ENCODE peak calls at places on chromosomes 2 and 18, in four cellular contexts. R is H54, B is GM23338, M is NCI-H1092. F is an unnamed sample.

GRCh38 chr2:237131749-237132148 is 46.1 kb downstream of the COPS8 start:
- DNase-seq in M (no peak), R (no peak), B (no peak), F (no peak)

GRCh38 chr2:181581534-181581933 is 75.4 kb downstream of the CERKL start:
- DNase-seq in B (peak; percentile 53), R (no peak), M (no peak), F (no peak)

GRCh38 chr2:95052804-95053535 is 27.5 kb downstream of the MAL start:
- DNase-seq in R (no peak), B (no peak), M (no peak), F (no peak)

GRCh38 chr2:85131116-85131515 is 2.1 kb upstream of the TCF7L1 start:
- DNase-seq in B (peak; percentile 74), R (no peak), M (no peak), F (no peak)

GRCh38 chr18:12282436-12283039 is 25.5 kb upstream of the TUBB6 start:
- DNase-seq in B (no peak), R (no peak), M (no peak), F (peak; percentile 89)

GRCh38 chr2:54577944-54578667 is 122.0 kb downstream of the SPTBN1 start:
- DNase-seq in M (no peak), B (no peak), R (no peak), F (no peak)

GRCh38 chr2:176161041-176161785 is 4.1 kb downstream of the HOXD3 start:
- DNase-seq in B (peak; percentile 29), M (no peak), R (no peak), F (no peak)

GRCh38 chr2:37344453-37345361 is at the start of gene QPCT:
- DNase-seq in B (peak; percentile 46), R (peak; percentile 81), M (peak; percentile 36), F (peak; percentile 83)

GRCh38 chr2:235390108-235390815 is 103.6 kb upstream of the AGAP1 start:
- DNase-seq in B (no peak), M (no peak), R (no peak), F (peak; percentile 29)

GRCh38 chr18:56516769-56517168 is 121.6 kb downstream of the TXNL1 start:
- DNase-seq in B (no peak), R (no peak), M (no peak), F (no peak)

GRCh38 chr2:223102040-223102899 is 50.3 kb downstream of the KCNE4 start:
- DNase-seq in R (no peak), M (no peak), B (no peak), F (no peak)

GRCh38 chr2:111957872-111958354 is 59.5 kb downstream of the MERTK start:
- DNase-seq in M (no peak), R (no peak), B (no peak), F (no peak)

GRCh38 chr2:29117636-29118303 is 2.6 kb downstream of the CLIP4 start:
- DNase-seq in B (no peak), R (peak; percentile 75), M (no peak), F (peak; percentile 95)

GRCh38 chr2:118837067-118837466 is 10.4 kb downstream of the EN1 start:
- DNase-seq in R (no peak), B (peak; percentile 36), M (no peak), F (no peak)

GRCh38 chr2:71814885-71815284 is 332.8 kb downstream of the CYP26B1 start:
- DNase-seq in M (no peak), R (no peak), B (no peak), F (no peak)

GRCh38 chr2:217419075-217419671 is 559.3 kb upstream of the TNP1 start:
- DNase-seq in M (no peak), R (no peak), B (no peak), F (no peak)

GRCh38 chr2:42777883-42778805 is 14.2 kb upstream of the OXER1 start:
- DNase-seq in B (peak; percentile 46), M (no peak), R (no peak), F (no peak)

GRCh38 chr2:38583994-38584393 is 18.7 kb downstream of the HNRNPLL start:
- DNase-seq in R (no peak), M (no peak), B (no peak), F (no peak)

GRCh38 chr2:108813732-108814131 is 27.2 kb downstream of the CCDC138 start:
- DNase-seq in R (no peak), M (no peak), B (no peak), F (no peak)

GRCh38 chr2:165790461-165790860 is 3.6 kb downstream of the GALNT3 start:
- DNase-seq in R (no peak), M (no peak), B (no peak), F (no peak)

GRCh38 chr2:112661656-112662305 is 16.0 kb downstream of the SLC20A1 start:
- DNase-seq in M (no peak), R (no peak), B (no peak), F (no peak)

F was measured in SW480.